ENCODE peak calls at places on chromosomes 13 and 19, in four cellular contexts. One of them, this sample, is unnamed.
A peak's percentile ranks its signal among the peaks of the same experiment; 100 is the strongest.

GRCh38 chr19:10246511-10246910 is 5.5 kb upstream of the MRPL4 start:
- DNase-seq in astrocyte of the spinal cord: no peak
- DNase-seq in GM12865: no peak
- DNase-seq in BJ: no peak
- DNase-seq in this sample: no peak

GRCh38 chr19:30180691-30181090 is 191.5 kb upstream of the ZNF536 start:
- DNase-seq in astrocyte of the spinal cord: no peak
- DNase-seq in BJ: no peak
- DNase-seq in GM12865: no peak
- DNase-seq in this sample: no peak

GRCh38 chr13:33968520-33969507 is 150.9 kb downstream of the RFC3 start:
- DNase-seq in GM12865: no peak
- DNase-seq in astrocyte of the spinal cord: no peak
- DNase-seq in BJ: no peak
- DNase-seq in this sample: no peak

GRCh38 chr19:19661675-19662251 is 1.7 kb downstream of the ATP13A1 start:
- DNase-seq in BJ: no peak
- DNase-seq in GM12865: peak; percentile 97
- DNase-seq in astrocyte of the spinal cord: no peak
- DNase-seq in this sample: peak; percentile 84

GRCh38 chr13:91181892-91182291 is 165.6 kb upstream of the MIR17HG start:
- DNase-seq in BJ: no peak
- DNase-seq in GM12865: no peak
- DNase-seq in astrocyte of the spinal cord: no peak
- DNase-seq in this sample: no peak

GRCh38 chr19:39111593-39112199 is 13.9 kb upstream of the PAK4 start:
- DNase-seq in BJ: no peak
- DNase-seq in astrocyte of the spinal cord: no peak
- DNase-seq in GM12865: no peak
- DNase-seq in this sample: no peak

GRCh38 chr19:20038358-20039202 is 725 bp downstream of the ZNF682 start:
- DNase-seq in BJ: no peak
- DNase-seq in astrocyte of the spinal cord: no peak
- DNase-seq in GM12865: no peak
- DNase-seq in this sample: no peak

GRCh38 chr19:13117772-13118423 is at the start of gene NACC1:
- DNase-seq in astrocyte of the spinal cord: peak; percentile 86
- DNase-seq in GM12865: peak; percentile 94
- DNase-seq in BJ: no peak
- DNase-seq in this sample: peak; percentile 99

GRCh38 chr19:49128545-49129237 is 9.3 kb downstream of the PPFIA3 start:
- DNase-seq in BJ: no peak
- DNase-seq in GM12865: no peak
- DNase-seq in astrocyte of the spinal cord: no peak
- DNase-seq in this sample: no peak

GRCh38 chr13:59890064-59890463 is 273.7 kb downstream of the DIAPH3 start:
- DNase-seq in GM12865: no peak
- DNase-seq in astrocyte of the spinal cord: peak; percentile 32
- DNase-seq in BJ: no peak
- DNase-seq in this sample: no peak

GRCh38 chr13:50744261-50744660 is 99.2 kb downstream of the DLEU7 start:
- DNase-seq in astrocyte of the spinal cord: no peak
- DNase-seq in BJ: no peak
- DNase-seq in GM12865: no peak
- DNase-seq in this sample: no peak

GRCh38 chr13:77492982-77493381 is 42.5 kb upstream of the SCEL start:
- DNase-seq in astrocyte of the spinal cord: peak; percentile 33
- DNase-seq in BJ: no peak
- DNase-seq in GM12865: peak; percentile 62
- DNase-seq in this sample: peak; percentile 32

GRCh38 chr19:11069451-11070009 is 19.7 kb upstream of the LDLR start:
- DNase-seq in GM12865: no peak
- DNase-seq in BJ: no peak
- DNase-seq in astrocyte of the spinal cord: no peak
- DNase-seq in this sample: no peak

GRCh38 chr19:17996826-17997316 is 11.1 kb upstream of the ARRDC2 start:
- DNase-seq in astrocyte of the spinal cord: peak; percentile 56
- DNase-seq in BJ: no peak
- DNase-seq in GM12865: peak; percentile 80
- DNase-seq in this sample: peak; percentile 92

GRCh38 chr19:30391554-30392551 is 19.7 kb downstream of the ZNF536 start:
- DNase-seq in astrocyte of the spinal cord: peak; percentile 12
- DNase-seq in GM12865: no peak
- DNase-seq in BJ: peak; percentile 50
- DNase-seq in this sample: no peak

GRCh38 chr19:36528921-36529518 is 949 bp upstream of the ZNF260 start:
- DNase-seq in astrocyte of the spinal cord: no peak
- DNase-seq in GM12865: peak; percentile 71
- DNase-seq in BJ: no peak
- DNase-seq in this sample: peak; percentile 41

DNA sequence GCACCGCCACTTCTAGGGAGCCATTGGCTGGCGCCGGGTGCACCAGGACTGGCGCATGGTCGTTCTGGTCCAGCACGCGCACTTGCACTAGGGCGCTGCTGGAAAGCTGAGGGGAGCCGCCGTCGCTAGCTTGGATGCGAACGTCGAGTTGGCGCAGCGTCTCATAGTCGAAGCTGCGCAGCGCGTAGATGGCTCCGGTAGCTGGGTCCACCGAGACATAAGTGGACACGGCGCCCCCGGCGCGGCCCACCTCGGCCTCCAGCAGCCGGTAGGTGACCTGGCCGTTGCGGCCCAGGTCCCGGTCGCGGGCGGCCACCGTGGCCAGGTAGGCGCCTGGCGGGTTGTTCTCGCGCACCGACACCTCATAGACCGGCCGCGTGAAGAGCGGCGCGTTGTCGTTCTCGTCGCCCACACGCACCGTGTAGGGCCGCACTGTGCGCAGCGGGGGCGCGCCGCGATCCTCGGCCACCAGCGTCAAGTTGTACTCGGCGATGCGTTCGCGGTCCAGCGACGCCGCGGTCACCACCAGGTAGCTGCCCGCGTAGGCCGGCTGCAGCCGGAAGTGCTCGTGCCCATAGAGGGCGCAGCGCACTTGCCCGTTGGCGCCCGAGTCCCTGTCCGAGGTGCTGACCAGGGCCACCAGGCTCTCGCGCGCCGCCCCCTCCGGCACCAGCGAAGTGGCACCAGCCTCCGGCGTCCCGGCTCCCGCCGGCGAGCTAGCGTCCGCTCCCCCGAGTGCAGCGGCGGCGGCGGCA is 1.7 kb downstream of the PCDH8 start:
- DNase-seq in BJ: no peak
- DNase-seq in astrocyte of the spinal cord: no peak
- DNase-seq in GM12865: no peak
- DNase-seq in this sample: peak; percentile 52
- TF ChIP-seq CTCF in BJ: peak; percentile 43
- TF ChIP-seq CTCF in astrocyte of the spinal cord: peak; percentile 40
- TF ChIP-seq CTCF in GM12865: no peak
- TF ChIP-seq CTCF in this sample: no peak

GRCh38 chr19:43534305-43534612 is 1.3 kb downstream of the ZNF575 start:
- DNase-seq in GM12865: no peak
- DNase-seq in BJ: no peak
- DNase-seq in astrocyte of the spinal cord: no peak
- DNase-seq in this sample: no peak

GRCh38 chr19:43532571-43532961 is 422 bp upstream of the ZNF575 start:
- DNase-seq in GM12865: peak; percentile 87
- DNase-seq in astrocyte of the spinal cord: no peak
- DNase-seq in BJ: no peak
- DNase-seq in this sample: peak; percentile 67

GRCh38 chr19:43533546-43534304 is 737 bp downstream of the ZNF575 start:
- DNase-seq in GM12865: peak; percentile 98
- DNase-seq in astrocyte of the spinal cord: peak; percentile 100
- DNase-seq in BJ: peak; percentile 99
- DNase-seq in this sample: peak; percentile 98

GRCh38 chr19:43532962-43533545 is at the start of gene ZNF575:
- DNase-seq in BJ: peak; percentile 79
- DNase-seq in GM12865: peak; percentile 98
- DNase-seq in astrocyte of the spinal cord: peak; percentile 96
- DNase-seq in this sample: peak; percentile 96

GRCh38 chr19:43534811-43535761 is 2.1 kb downstream of the ZNF575 start:
- DNase-seq in BJ: no peak
- DNase-seq in GM12865: peak; percentile 35
- DNase-seq in astrocyte of the spinal cord: peak; percentile 56
- DNase-seq in this sample: no peak
- TF ChIP-seq CTCF in BJ: peak; percentile 72
- TF ChIP-seq CTCF in GM12865: peak; percentile 40
- TF ChIP-seq CTCF in astrocyte of the spinal cord: peak; percentile 83
- TF ChIP-seq CTCF in this sample: no peak

DNA sequence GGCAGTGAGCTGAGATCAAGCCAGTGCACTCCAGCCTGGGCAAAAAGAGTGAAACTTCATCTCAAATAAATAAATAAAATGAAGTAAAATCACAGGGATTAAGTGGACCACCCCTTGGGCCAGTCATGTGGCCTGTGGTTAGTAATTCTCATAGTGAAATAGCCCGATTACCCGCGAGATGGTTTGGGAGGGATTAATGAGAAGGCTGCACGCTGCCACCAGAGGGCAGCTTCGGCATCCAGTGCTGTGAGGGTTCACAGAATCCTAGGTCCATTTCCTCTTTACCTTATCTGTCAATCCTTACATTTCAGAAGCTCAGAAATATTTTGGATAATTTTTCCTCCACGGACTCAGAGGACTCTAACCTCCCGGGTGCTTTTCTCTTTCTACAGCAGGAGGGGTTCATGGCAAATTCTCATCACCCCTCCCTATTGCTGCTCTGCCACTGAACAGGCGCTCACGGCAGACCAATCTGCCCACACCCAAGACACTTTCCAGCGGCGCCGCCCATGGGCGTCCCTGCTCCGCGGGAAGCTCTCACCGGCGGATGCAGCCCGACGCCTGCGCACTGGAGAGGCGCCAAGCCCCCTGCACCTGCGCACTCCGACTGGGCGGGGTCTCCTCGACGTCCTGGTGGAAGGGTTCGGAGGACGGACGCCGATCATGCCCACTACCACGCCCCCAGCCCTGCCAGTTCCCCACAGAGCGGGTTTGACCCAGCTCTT is 11.0 kb downstream of the ZNF835 start:
- DNase-seq in GM12865: no peak
- DNase-seq in astrocyte of the spinal cord: no peak
- DNase-seq in BJ: no peak
- DNase-seq in this sample: no peak
- TF ChIP-seq CTCF in GM12865: no peak
- TF ChIP-seq CTCF in astrocyte of the spinal cord: no peak
- TF ChIP-seq CTCF in BJ: no peak
- TF ChIP-seq CTCF in this sample: no peak

DNA sequence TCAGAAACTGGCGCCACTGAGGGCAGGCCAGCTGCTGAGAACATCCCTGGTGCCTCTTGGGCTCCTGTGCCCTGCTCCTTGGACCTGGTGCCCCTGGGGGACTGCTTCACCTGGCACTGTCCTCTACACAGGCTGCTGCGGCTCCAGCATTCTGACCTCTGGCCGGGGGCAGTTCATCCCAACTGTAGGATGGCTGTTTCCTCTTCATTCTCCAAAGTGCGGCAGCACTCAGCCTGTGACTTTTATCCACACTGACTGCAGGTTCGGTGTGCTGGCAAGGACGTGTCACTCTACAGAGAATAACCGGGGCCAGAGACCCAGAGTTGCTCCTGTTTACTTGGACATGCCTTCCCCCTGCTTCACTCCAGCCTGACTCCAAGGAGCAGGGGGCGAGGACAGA is 7.6 kb upstream of the ANKRD10 start:
- DNase-seq in GM12865: no peak
- DNase-seq in astrocyte of the spinal cord: no peak
- DNase-seq in BJ: no peak
- DNase-seq in this sample: no peak
- TF ChIP-seq CTCF in GM12865: no peak
- TF ChIP-seq CTCF in astrocyte of the spinal cord: no peak
- TF ChIP-seq CTCF in BJ: no peak
- TF ChIP-seq CTCF in this sample: no peak

GRCh38 chr19:40553885-40554857 is 22.5 kb upstream of the SHKBP1 start:
- DNase-seq in astrocyte of the spinal cord: no peak
- DNase-seq in GM12865: no peak
- DNase-seq in BJ: no peak
- DNase-seq in this sample: no peak
- TF ChIP-seq CTCF in astrocyte of the spinal cord: no peak
- TF ChIP-seq CTCF in GM12865: no peak
- TF ChIP-seq CTCF in BJ: no peak
- TF ChIP-seq CTCF in this sample: no peak

GRCh38 chr13:93304134-93304533 is 77.5 kb downstream of the GPC6 start:
- DNase-seq in astrocyte of the spinal cord: no peak
- DNase-seq in GM12865: no peak
- DNase-seq in BJ: no peak
- DNase-seq in this sample: no peak
- TF ChIP-seq CTCF in astrocyte of the spinal cord: no peak
- TF ChIP-seq CTCF in GM12865: no peak
- TF ChIP-seq CTCF in BJ: no peak
- TF ChIP-seq CTCF in this sample: no peak